ENCODE peak calls at places on chromosomes 13 and 19, in nine cellular contexts. One of them, this sample, is unnamed.
A peak's percentile ranks its signal among the peaks of the same experiment; 100 is the strongest.

GRCh38 chr19:798415-799075 is 1.3 kb downstream of the PTBP1 start:
- DNase-seq in mucosa of descending colon: peak; percentile 81
- DNase-seq in psoas muscle: peak; percentile 31
- DNase-seq in choroid plexus epithelial cell: no peak
- DNase-seq in mammary epithelial cell: no peak
- DNase-seq in RWPE1: no peak
- DNase-seq in GM10248: peak; percentile 28
- DNase-seq in thoracic aorta: no peak
- DNase-seq in MCF 10A: no peak
- DNase-seq in this sample: no peak

GRCh38 chr13:47136659-47136975 is 239.8 kb upstream of the HTR2A start:
- DNase-seq in thoracic aorta: no peak
- DNase-seq in choroid plexus epithelial cell: no peak
- DNase-seq in mammary epithelial cell: no peak
- DNase-seq in MCF 10A: no peak
- DNase-seq in RWPE1: no peak
- DNase-seq in GM10248: no peak
- DNase-seq in psoas muscle: no peak
- DNase-seq in mucosa of descending colon: no peak
- DNase-seq in this sample: no peak

GRCh38 chr19:7196721-7197168 is 97.5 kb downstream of the INSR start:
- DNase-seq in thoracic aorta: peak; percentile 8
- DNase-seq in psoas muscle: peak; percentile 42
- DNase-seq in mucosa of descending colon: peak; percentile 31
- DNase-seq in choroid plexus epithelial cell: no peak
- DNase-seq in GM10248: no peak
- DNase-seq in MCF 10A: no peak
- DNase-seq in RWPE1: no peak
- DNase-seq in mammary epithelial cell: no peak
- DNase-seq in this sample: peak; percentile 81

GRCh38 chr13:65236841-65237418 is 1993.2 kb downstream of the PCDH9 start:
- DNase-seq in GM10248: no peak
- DNase-seq in choroid plexus epithelial cell: no peak
- DNase-seq in RWPE1: no peak
- DNase-seq in MCF 10A: no peak
- DNase-seq in psoas muscle: no peak
- DNase-seq in mammary epithelial cell: no peak
- DNase-seq in mucosa of descending colon: no peak
- DNase-seq in thoracic aorta: no peak
- DNase-seq in this sample: no peak

GRCh38 chr13:59680429-59681024 is 483.2 kb downstream of the DIAPH3 start:
- DNase-seq in RWPE1: peak; percentile 16
- DNase-seq in mammary epithelial cell: peak; percentile 15
- DNase-seq in MCF 10A: peak; percentile 42
- DNase-seq in mucosa of descending colon: no peak
- DNase-seq in GM10248: peak; percentile 15
- DNase-seq in thoracic aorta: no peak
- DNase-seq in choroid plexus epithelial cell: peak; percentile 56
- DNase-seq in psoas muscle: no peak
- DNase-seq in this sample: no peak

GRCh38 chr19:49850221-49850486 is 805 bp upstream of the PTOV1 start:
- DNase-seq in MCF 10A: no peak
- DNase-seq in GM10248: no peak
- DNase-seq in RWPE1: no peak
- DNase-seq in mucosa of descending colon: no peak
- DNase-seq in mammary epithelial cell: no peak
- DNase-seq in psoas muscle: no peak
- DNase-seq in choroid plexus epithelial cell: no peak
- DNase-seq in thoracic aorta: no peak
- DNase-seq in this sample: no peak

GRCh38 chr13:23707674-23708073 is 137.5 kb downstream of the TNFRSF19 start:
- DNase-seq in mammary epithelial cell: no peak
- DNase-seq in choroid plexus epithelial cell: peak; percentile 76
- DNase-seq in thoracic aorta: no peak
- DNase-seq in psoas muscle: no peak
- DNase-seq in mucosa of descending colon: no peak
- DNase-seq in MCF 10A: peak; percentile 26
- DNase-seq in GM10248: no peak
- DNase-seq in RWPE1: no peak
- DNase-seq in this sample: no peak

GRCh38 chr19:30092721-30093569 is 150.9 kb downstream of the URI1 start:
- DNase-seq in GM10248: no peak
- DNase-seq in choroid plexus epithelial cell: no peak
- DNase-seq in mammary epithelial cell: no peak
- DNase-seq in thoracic aorta: no peak
- DNase-seq in mucosa of descending colon: peak; percentile 65
- DNase-seq in RWPE1: no peak
- DNase-seq in MCF 10A: no peak
- DNase-seq in psoas muscle: no peak
- DNase-seq in this sample: no peak

GRCh38 chr19:15892012-15892411 is 5.9 kb downstream of the CYP4F2 start:
- DNase-seq in mucosa of descending colon: no peak
- DNase-seq in MCF 10A: no peak
- DNase-seq in choroid plexus epithelial cell: no peak
- DNase-seq in psoas muscle: no peak
- DNase-seq in mammary epithelial cell: no peak
- DNase-seq in thoracic aorta: no peak
- DNase-seq in GM10248: no peak
- DNase-seq in RWPE1: no peak
- DNase-seq in this sample: no peak

GRCh38 chr13:62960723-62961122 is 1545.1 kb upstream of the PCDH20 start:
- DNase-seq in GM10248: no peak
- DNase-seq in choroid plexus epithelial cell: no peak
- DNase-seq in thoracic aorta: no peak
- DNase-seq in mammary epithelial cell: no peak
- DNase-seq in mucosa of descending colon: no peak
- DNase-seq in MCF 10A: no peak
- DNase-seq in RWPE1: no peak
- DNase-seq in psoas muscle: no peak
- DNase-seq in this sample: no peak

GRCh38 chr13:31119966-31120733 is 41.6 kb downstream of the HSPH1 start:
- DNase-seq in thoracic aorta: no peak
- DNase-seq in MCF 10A: peak; percentile 20
- DNase-seq in mucosa of descending colon: no peak
- DNase-seq in RWPE1: no peak
- DNase-seq in GM10248: no peak
- DNase-seq in psoas muscle: no peak
- DNase-seq in mammary epithelial cell: no peak
- DNase-seq in choroid plexus epithelial cell: peak; percentile 62
- DNase-seq in this sample: no peak

GRCh38 chr13:114096811-114097503 is 35.5 kb downstream of the RASA3 start:
- DNase-seq in GM10248: no peak
- DNase-seq in choroid plexus epithelial cell: no peak
- DNase-seq in RWPE1: no peak
- DNase-seq in mucosa of descending colon: no peak
- DNase-seq in MCF 10A: no peak
- DNase-seq in thoracic aorta: no peak
- DNase-seq in psoas muscle: no peak
- DNase-seq in mammary epithelial cell: no peak
- DNase-seq in this sample: peak; percentile 16

GRCh38 chr19:39497850-39498261 is 891 bp upstream of the DLL3 start:
- DNase-seq in mucosa of descending colon: peak; percentile 35
- DNase-seq in GM10248: peak; percentile 72
- DNase-seq in MCF 10A: no peak
- DNase-seq in psoas muscle: no peak
- DNase-seq in RWPE1: no peak
- DNase-seq in thoracic aorta: no peak
- DNase-seq in choroid plexus epithelial cell: peak; percentile 41
- DNase-seq in mammary epithelial cell: no peak
- DNase-seq in this sample: no peak

GRCh38 chr19:35486268-35486708 is 4.0 kb downstream of the KRTDAP start:
- DNase-seq in psoas muscle: no peak
- DNase-seq in GM10248: no peak
- DNase-seq in mammary epithelial cell: no peak
- DNase-seq in thoracic aorta: no peak
- DNase-seq in RWPE1: no peak
- DNase-seq in MCF 10A: no peak
- DNase-seq in mucosa of descending colon: no peak
- DNase-seq in choroid plexus epithelial cell: no peak
- DNase-seq in this sample: no peak

GRCh38 chr13:64992314-64992713 is 2237.8 kb downstream of the PCDH9 start:
- DNase-seq in GM10248: no peak
- DNase-seq in choroid plexus epithelial cell: peak; percentile 65
- DNase-seq in thoracic aorta: no peak
- DNase-seq in mammary epithelial cell: no peak
- DNase-seq in MCF 10A: no peak
- DNase-seq in RWPE1: no peak
- DNase-seq in psoas muscle: no peak
- DNase-seq in mucosa of descending colon: no peak
- DNase-seq in this sample: no peak

GRCh38 chr19:7652061-7652641 is 15.2 kb downstream of the STXBP2 start:
- DNase-seq in thoracic aorta: no peak
- DNase-seq in GM10248: peak; percentile 90
- DNase-seq in mucosa of descending colon: peak; percentile 87
- DNase-seq in psoas muscle: peak; percentile 83
- DNase-seq in RWPE1: peak; percentile 78
- DNase-seq in mammary epithelial cell: peak; percentile 57
- DNase-seq in choroid plexus epithelial cell: peak; percentile 92
- DNase-seq in MCF 10A: peak; percentile 94
- DNase-seq in this sample: peak; percentile 67

GRCh38 chr13:48904668-48905290 is 70.9 kb upstream of the FNDC3A start:
- DNase-seq in psoas muscle: no peak
- DNase-seq in thoracic aorta: no peak
- DNase-seq in MCF 10A: no peak
- DNase-seq in mammary epithelial cell: no peak
- DNase-seq in RWPE1: no peak
- DNase-seq in mucosa of descending colon: no peak
- DNase-seq in GM10248: no peak
- DNase-seq in choroid plexus epithelial cell: no peak
- DNase-seq in this sample: no peak

GRCh38 chr13:50645092-50645491 is 198.4 kb downstream of the DLEU7 start:
- DNase-seq in mucosa of descending colon: no peak
- DNase-seq in thoracic aorta: no peak
- DNase-seq in MCF 10A: peak; percentile 43
- DNase-seq in choroid plexus epithelial cell: peak; percentile 80
- DNase-seq in RWPE1: peak; percentile 53
- DNase-seq in mammary epithelial cell: peak; percentile 58
- DNase-seq in GM10248: no peak
- DNase-seq in psoas muscle: no peak
- DNase-seq in this sample: no peak

GRCh38 chr13:47904239-47904638 is 96.8 kb downstream of the SUCLA2 start:
- DNase-seq in choroid plexus epithelial cell: no peak
- DNase-seq in mammary epithelial cell: no peak
- DNase-seq in psoas muscle: no peak
- DNase-seq in GM10248: no peak
- DNase-seq in thoracic aorta: no peak
- DNase-seq in MCF 10A: peak; percentile 4
- DNase-seq in RWPE1: no peak
- DNase-seq in mucosa of descending colon: no peak
- DNase-seq in this sample: no peak

GRCh38 chr13:20964904-20965303 is 62.4 kb upstream of the XPO4 start:
- DNase-seq in thoracic aorta: no peak
- DNase-seq in MCF 10A: peak; percentile 23
- DNase-seq in GM10248: no peak
- DNase-seq in choroid plexus epithelial cell: peak; percentile 24
- DNase-seq in mucosa of descending colon: no peak
- DNase-seq in psoas muscle: no peak
- DNase-seq in mammary epithelial cell: no peak
- DNase-seq in RWPE1: no peak
- DNase-seq in this sample: no peak

GRCh38 chr13:35714588-35714987 is 238.1 kb upstream of the MAB21L1 start:
- DNase-seq in thoracic aorta: no peak
- DNase-seq in mucosa of descending colon: no peak
- DNase-seq in RWPE1: no peak
- DNase-seq in choroid plexus epithelial cell: no peak
- DNase-seq in MCF 10A: no peak
- DNase-seq in GM10248: no peak
- DNase-seq in psoas muscle: peak; percentile 36
- DNase-seq in mammary epithelial cell: no peak
- DNase-seq in this sample: no peak

GRCh38 chr13:101433895-101434294 is 17.6 kb upstream of the NALCN start:
- DNase-seq in MCF 10A: no peak
- DNase-seq in mucosa of descending colon: no peak
- DNase-seq in RWPE1: no peak
- DNase-seq in GM10248: no peak
- DNase-seq in psoas muscle: no peak
- DNase-seq in choroid plexus epithelial cell: no peak
- DNase-seq in mammary epithelial cell: no peak
- DNase-seq in thoracic aorta: no peak
- DNase-seq in this sample: no peak

DNA sequence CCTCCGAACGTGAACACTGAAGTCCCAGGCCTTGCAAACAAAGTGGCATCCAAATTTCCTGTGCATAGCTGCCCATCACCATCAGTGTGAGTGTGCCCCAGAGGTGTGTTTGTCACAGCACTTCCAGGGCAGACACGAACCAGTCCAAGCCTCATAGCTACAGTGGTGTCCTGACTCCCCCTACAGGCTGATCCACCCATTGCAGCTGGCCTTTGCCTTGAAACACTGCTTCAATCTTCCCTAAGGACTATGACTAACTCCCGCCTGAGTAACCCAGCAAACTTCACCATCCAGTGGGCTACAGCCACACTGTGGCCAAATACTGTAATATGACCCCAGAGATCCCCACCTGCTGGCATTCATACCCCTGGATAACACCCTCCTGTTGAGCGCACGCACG is 3.9 kb downstream of the ZNF266 start:
- DNase-seq in mucosa of descending colon: peak; percentile 55
- DNase-seq in thoracic aorta: no peak
- DNase-seq in psoas muscle: no peak
- DNase-seq in MCF 10A: peak; percentile 8
- DNase-seq in RWPE1: peak; percentile 13
- DNase-seq in GM10248: no peak
- DNase-seq in mammary epithelial cell: no peak
- DNase-seq in choroid plexus epithelial cell: peak; percentile 68
- DNase-seq in this sample: no peak
- TF ChIP-seq CTCF in mucosa of descending colon: peak; percentile 31
- TF ChIP-seq CTCF in thoracic aorta: no peak
- TF ChIP-seq CTCF in psoas muscle: peak; percentile 28
- TF ChIP-seq CTCF in MCF 10A: no peak
- TF ChIP-seq CTCF in RWPE1: no peak
- TF ChIP-seq CTCF in GM10248: peak; percentile 11
- TF ChIP-seq CTCF in mammary epithelial cell: peak; percentile 52
- TF ChIP-seq CTCF in choroid plexus epithelial cell: peak; percentile 80
- TF ChIP-seq CTCF in this sample: no peak

GRCh38 chr19:18718846-18719458 is 35.5 kb downstream of the CRTC1 start:
- DNase-seq in thoracic aorta: no peak
- DNase-seq in MCF 10A: no peak
- DNase-seq in mammary epithelial cell: no peak
- DNase-seq in choroid plexus epithelial cell: no peak
- DNase-seq in RWPE1: no peak
- DNase-seq in psoas muscle: no peak
- DNase-seq in GM10248: no peak
- DNase-seq in mucosa of descending colon: no peak
- DNase-seq in this sample: no peak
- TF ChIP-seq CTCF in thoracic aorta: no peak
- TF ChIP-seq CTCF in MCF 10A: no peak
- TF ChIP-seq CTCF in mammary epithelial cell: no peak
- TF ChIP-seq CTCF in choroid plexus epithelial cell: no peak
- TF ChIP-seq CTCF in RWPE1: no peak
- TF ChIP-seq CTCF in psoas muscle: no peak
- TF ChIP-seq CTCF in GM10248: no peak
- TF ChIP-seq CTCF in mucosa of descending colon: no peak
- TF ChIP-seq CTCF in this sample: no peak

GRCh38 chr19:46015080-46015960 is 7.5 kb downstream of the PGLYRP1 start:
- DNase-seq in RWPE1: peak; percentile 82
- DNase-seq in psoas muscle: peak; percentile 54
- DNase-seq in mammary epithelial cell: peak; percentile 58
- DNase-seq in mucosa of descending colon: peak; percentile 89
- DNase-seq in GM10248: peak; percentile 79
- DNase-seq in MCF 10A: peak; percentile 75
- DNase-seq in thoracic aorta: no peak
- DNase-seq in choroid plexus epithelial cell: peak; percentile 18
- DNase-seq in this sample: no peak
- TF ChIP-seq CTCF in RWPE1: no peak
- TF ChIP-seq CTCF in psoas muscle: no peak
- TF ChIP-seq CTCF in mammary epithelial cell: no peak
- TF ChIP-seq CTCF in mucosa of descending colon: no peak
- TF ChIP-seq CTCF in GM10248: no peak
- TF ChIP-seq CTCF in MCF 10A: no peak
- TF ChIP-seq CTCF in thoracic aorta: no peak
- TF ChIP-seq CTCF in choroid plexus epithelial cell: no peak
- TF ChIP-seq CTCF in this sample: no peak

GRCh38 chr13:27660511-27660910 is 38.8 kb downstream of the POLR1D start:
- DNase-seq in mammary epithelial cell: no peak
- DNase-seq in GM10248: no peak
- DNase-seq in psoas muscle: no peak
- DNase-seq in MCF 10A: no peak
- DNase-seq in mucosa of descending colon: no peak
- DNase-seq in RWPE1: no peak
- DNase-seq in thoracic aorta: no peak
- DNase-seq in choroid plexus epithelial cell: no peak
- DNase-seq in this sample: no peak
- TF ChIP-seq CTCF in mammary epithelial cell: no peak
- TF ChIP-seq CTCF in GM10248: no peak
- TF ChIP-seq CTCF in psoas muscle: no peak
- TF ChIP-seq CTCF in MCF 10A: no peak
- TF ChIP-seq CTCF in mucosa of descending colon: no peak
- TF ChIP-seq CTCF in RWPE1: no peak
- TF ChIP-seq CTCF in thoracic aorta: no peak
- TF ChIP-seq CTCF in choroid plexus epithelial cell: no peak
- TF ChIP-seq CTCF in this sample: no peak

This sample was measured in tibial artery.